ENCODE peak calls at places on chromosomes 16 and 17, in four cellular contexts. R, S, X and K are unnamed samples.
A peak's percentile ranks its signal among the peaks of the same experiment; 100 is the strongest.

GRCh38 chr17:34519286-34519685 is 60.1 kb upstream of the TMEM132E start:
- DNase-seq in R (peak; percentile 2), S (no peak), X (peak; percentile 26), K (peak; percentile 18)

GRCh38 chr17:74361613-74362391 is at the start of gene BTBD17:
- DNase-seq in R (peak; percentile 13), S (peak; percentile 55), X (peak; percentile 64), K (peak; percentile 88)

GRCh38 chr17:39150795-39151679 is at the start of gene PLXDC1:
- DNase-seq in R (no peak), S (no peak), X (peak; percentile 54), K (peak; percentile 71)

GRCh38 chr17:32739722-32740121 is 137.2 kb downstream of the MYO1D start:
- DNase-seq in R (no peak), S (no peak), X (no peak), K (no peak)

GRCh38 chr16:13376174-13376573 is 474.8 kb downstream of the SHISA9 start:
- DNase-seq in R (no peak), S (no peak), X (no peak), K (no peak)

GRCh38 chr17:56676807-56677206 is 83.3 kb downstream of the NOG start:
- DNase-seq in R (no peak), S (no peak), X (no peak), K (no peak)

GRCh38 chr16:12340151-12340733 is 363.7 kb downstream of the SNX29 start:
- DNase-seq in R (peak; percentile 47), S (no peak), X (peak; percentile 35), K (no peak)

GRCh38 chr16:29680180-29680598 is 1.2 kb downstream of the QPRT start:
- DNase-seq in R (no peak), S (no peak), X (no peak), K (no peak)

GRCh38 chr16:48499822-48500440 is 110.0 kb downstream of the N4BP1 start:
- DNase-seq in R (peak; percentile 89), S (no peak), X (no peak), K (no peak)

GRCh38 chr16:24208710-24209109 is 47.4 kb upstream of the CACNG3 start:
- DNase-seq in R (no peak), S (no peak), X (peak; percentile 89), K (no peak)

GRCh38 chr17:58492238-58493121 is 4.3 kb upstream of the HSF5 start:
- DNase-seq in R (no peak), S (no peak), X (no peak), K (no peak)

GRCh38 chr16:11377156-11377555 is 31.9 kb downstream of the RMI2 start:
- DNase-seq in R (no peak), S (no peak), X (no peak), K (no peak)

GRCh38 chr17:1229354-1229890 is 40.8 kb upstream of the BHLHA9 start:
- DNase-seq in R (no peak), S (peak; percentile 73), X (peak; percentile 34), K (peak; percentile 73)

GRCh38 chr16:23869052-23869451 is 33.3 kb downstream of the PRKCB start:
- DNase-seq in R (no peak), S (no peak), X (no peak), K (no peak)

GRCh38 chr17:13647551-13647950 is 45.8 kb upstream of the HS3ST3A1 start:
- DNase-seq in R (no peak), S (no peak), X (no peak), K (no peak)

GRCh38 chr17:50249887-50250286 is 24.4 kb upstream of the TMEM92 start:
- DNase-seq in R (no peak), S (no peak), X (no peak), K (no peak)

GRCh38 chr17:16997514-16998429 is 25.9 kb upstream of the TNFRSF13B start:
- DNase-seq in R (peak; percentile 45), S (no peak), X (peak; percentile 36), K (no peak)

GRCh38 chr16:27429981-27430441 is 28.0 kb downstream of the IL21R start:
- DNase-seq in R (no peak), S (no peak), X (no peak), K (no peak)

GRCh38 chr17:70307430-70307829 is 138.1 kb downstream of the KCNJ2 start:
- DNase-seq in R (no peak), S (no peak), X (no peak), K (no peak)

GRCh38 chr17:80992948-80993624 is 1.4 kb downstream of the CHMP6 start:
- DNase-seq in R (no peak), S (no peak), X (no peak), K (no peak)

GRCh38 chr17:2398655-2399571 is 1.9 kb downstream of the MNT start:
- DNase-seq in R (peak; percentile 88), S (peak; percentile 56), X (peak; percentile 81), K (peak; percentile 85)

GRCh38 chr17:56173958-56174357 is 20.7 kb downstream of the ANKFN1 start:
- DNase-seq in R (no peak), S (no peak), X (no peak), K (no peak)

GRCh38 chr16:60945225-60945624 is 1091.0 kb downstream of the CDH8 start:
- DNase-seq in R (no peak), S (no peak), X (peak; percentile 81), K (no peak)

GRCh38 chr16:56614549-56614991 is 6.2 kb downstream of the MT2A start:
- DNase-seq in R (peak; percentile 57), S (no peak), X (no peak), K (no peak)

GRCh38 chr16:15536813-15537212 is 102.4 kb downstream of the BMERB1 start:
- DNase-seq in R (no peak), S (no peak), X (no peak), K (no peak)

GRCh38 chr16:13049688-13050087 is 148.3 kb downstream of the SHISA9 start:
- DNase-seq in R (no peak), S (no peak), X (no peak), K (no peak)

GRCh38 chr17:19012171-19013080 is 7.9 kb upstream of the FAM83G start:
- DNase-seq in R (no peak), S (no peak), X (no peak), K (peak; percentile 38)

GRCh38 chr17:40596261-40596919 is 31.1 kb upstream of the CCR7 start:
- DNase-seq in R (no peak), S (no peak), X (no peak), K (no peak)

GRCh38 chr17:21034350-21035235 is 8.2 kb downstream of the USP22 start:
- DNase-seq in R (no peak), S (no peak), X (no peak), K (no peak)

GRCh38 chr17:67221062-67221998 is 23.7 kb downstream of the HELZ start:
- DNase-seq in R (peak; percentile 63), S (no peak), X (peak; percentile 48), K (no peak)

GRCh38 chr17:39306509-39307212 is 80.9 kb upstream of the STAC2 start:
- DNase-seq in R (no peak), S (no peak), X (no peak), K (no peak)

GRCh38 chr17:75288784-75289121 is 480 bp downstream of the SLC25A19 start:
- DNase-seq in R (no peak), S (no peak), X (no peak), K (no peak)

GRCh38 chr16:29151317-29151716 is 166.5 kb downstream of the LAT start:
- DNase-seq in R (no peak), S (no peak), X (no peak), K (peak; percentile 46)

GRCh38 chr17:60421273-60422161 is 772 bp upstream of the CHCT1 start:
- DNase-seq in R (peak; percentile 71), S (peak; percentile 68), X (peak; percentile 78), K (peak; percentile 87)

GRCh38 chr16:21990381-21990944 is 10.5 kb downstream of the PDZD9 start:
- DNase-seq in R (peak; percentile 41), S (no peak), X (no peak), K (no peak)

GRCh38 chr16:81548901-81549546 is 104.4 kb downstream of the CMIP start:
- DNase-seq in R (no peak), S (no peak), X (no peak), K (no peak)

GRCh38 chr17:76384987-76385891 is 830 bp downstream of the SPHK1 start:
- DNase-seq in R (peak; percentile 76), S (peak; percentile 41), X (peak; percentile 54), K (peak; percentile 74)

GRCh38 chr16:11792404-11793260 is 4.4 kb downstream of the ZC3H7A start:
- DNase-seq in R (no peak), S (no peak), X (peak; percentile 48), K (no peak)

GRCh38 chr17:14197582-14197981 is 39.1 kb downstream of the CDRT15 start:
- DNase-seq in R (no peak), S (no peak), X (no peak), K (peak; percentile 35)

DNA sequence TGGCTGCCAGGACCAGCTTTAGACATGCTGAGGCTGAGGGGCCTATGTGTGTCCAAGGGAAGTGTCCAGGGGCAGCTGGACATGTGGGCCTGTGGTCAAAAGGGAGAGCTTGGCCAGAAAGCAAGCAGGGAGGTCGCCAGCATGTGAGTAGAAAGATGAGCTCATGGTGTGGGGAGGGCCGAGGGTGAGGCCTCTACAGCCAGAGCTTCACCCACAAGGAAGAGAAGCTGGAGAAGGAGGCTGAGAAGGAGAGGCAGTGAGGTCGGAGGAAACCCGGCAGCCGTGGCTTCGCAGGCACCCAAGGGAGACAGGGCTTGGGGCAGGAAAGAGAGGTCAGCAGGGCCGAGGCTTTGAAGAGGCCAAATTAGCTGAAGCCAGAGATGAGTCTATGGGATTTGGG is 4.0 kb upstream of the HSD11B2 start:
- DNase-seq in R (no peak), S (peak; percentile 32), X (no peak), K (no peak)
- H3K27me3 ChIP-seq in R (peaks cover 36% of the 10 kb centered on the region), S (peaks cover 72% of the 10 kb centered on the region), X (peaks cover 36% of the 10 kb centered on the region), K (no peaks in the 10 kb centered on the region)

DNA sequence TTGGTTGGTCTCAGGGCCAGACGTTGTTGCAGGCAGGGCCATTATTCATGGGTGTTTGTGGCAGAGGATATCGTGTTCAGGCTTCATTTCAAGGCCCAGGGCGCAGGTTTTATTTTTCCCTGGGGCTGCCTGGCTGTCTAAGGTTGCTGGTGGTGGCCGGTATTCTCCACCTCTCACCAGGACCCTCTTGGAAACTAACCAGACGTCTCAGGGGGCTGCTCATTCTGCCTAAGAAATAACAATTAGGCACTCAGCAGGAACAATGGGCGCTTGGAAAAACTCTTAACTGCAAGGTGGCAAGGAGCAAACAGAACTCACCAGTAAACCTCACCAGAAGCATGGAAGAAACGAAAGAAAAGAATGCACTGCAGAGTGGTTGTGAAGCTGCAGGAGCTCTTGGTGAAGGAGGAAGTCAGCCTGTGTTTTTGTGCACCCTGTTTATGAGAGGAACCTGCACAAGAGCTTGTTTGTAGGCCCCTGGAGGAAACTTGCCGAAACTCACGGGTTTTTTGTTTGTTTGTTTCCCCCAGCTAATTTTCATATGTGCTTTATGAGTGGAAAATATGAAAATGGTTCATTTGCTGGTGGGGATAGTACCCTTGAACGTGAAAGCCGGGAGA is 222.8 kb downstream of the C16orf95 start:
- DNase-seq in R (no peak), S (no peak), X (no peak), K (no peak)
- H3K27me3 ChIP-seq in R (peaks cover 27% of the 10 kb centered on the region), S (peaks cover 82% of the 10 kb centered on the region), X (no peaks in the 10 kb centered on the region), K (no peaks in the 10 kb centered on the region)

GRCh38 chr16:84306564-84306963 is 11.9 kb downstream of the WFDC1 start:
- DNase-seq in R (no peak), S (no peak), X (no peak), K (no peak)
- H3K27me3 ChIP-seq in R (peaks cover 26% of the 10 kb centered on the region), S (peaks cover 47% of the 10 kb centered on the region), X (peaks cover 20% of the 10 kb centered on the region), K (no peaks in the 10 kb centered on the region)

GRCh38 chr17:77785526-77785925 is 173.0 kb upstream of the TNRC6C start:
- DNase-seq in R (no peak), S (no peak), X (no peak), K (no peak)
- H3K27me3 ChIP-seq in R (no peaks in the 10 kb centered on the region), S (no peaks in the 10 kb centered on the region), X (peaks cover 86% of the 10 kb centered on the region), K (no peaks in the 10 kb centered on the region)

GRCh38 chr17:79673517-79673916 is 57.2 kb upstream of the ENPP7 start:
- DNase-seq in R (no peak), S (no peak), X (no peak), K (no peak)
- H3K27me3 ChIP-seq in R (no peaks in the 10 kb centered on the region), S (peaks cover 87% of the 10 kb centered on the region), X (no peaks in the 10 kb centered on the region), K (no peaks in the 10 kb centered on the region)